ENCODE peak calls at places on chromosomes 16 and 17, in five cellular contexts. J is HEK293T; D is COR-L47; A is activated effector memory CD4-positive, alpha-beta T cell treated with anti-CD3 and anti-CD28 coated beads, Interleukin-2, amount 50 U/mL, for 16 hours; E is WTC11. U is an unnamed sample.

GRCh38 chr17:31562447-31562846 is 171.0 kb downstream of the RAB11FIP4 start:
- DNase-seq in E (no peak), D (no peak), J (no peak), A (no peak), U (no peak)

GRCh38 chr17:13734880-13735279 is 133.2 kb upstream of the HS3ST3A1 start:
- DNase-seq in J (no peak), A (no peak), E (no peak), D (no peak), U (no peak)

GRCh38 chr17:17080781-17081180 is 38.5 kb downstream of the MPRIP start:
- DNase-seq in J (no peak), A (peak), E (no peak), D (no peak), U (no peak)

GRCh38 chr16:70523621-70524405 is at the start of gene SF3B3:
- DNase-seq in A (peak), E (peak), D (peak), J (peak), U (peak)

GRCh38 chr16:57863434-57864160 is 61.3 kb upstream of the KIFC3 start:
- DNase-seq in D (peak), E (peak), J (peak), A (no peak), U (no peak)

GRCh38 chr16:30747331-30747730 is 894 bp upstream of the PHKG2 start:
- DNase-seq in E (no peak), D (no peak), J (no peak), A (no peak), U (no peak)

GRCh38 chr17:73340093-73340596 is 28.3 kb upstream of the CDC42EP4 start:
- DNase-seq in E (no peak), A (no peak), D (no peak), J (no peak), U (no peak)

GRCh38 chr17:63277629-63278028 is 168.5 kb downstream of the CYB561 start:
- DNase-seq in A (no peak), E (no peak), D (no peak), J (no peak), U (no peak)

GRCh38 chr17:77223642-77224420 is 83.1 kb downstream of the SEC14L1 start:
- DNase-seq in J (no peak), A (no peak), E (no peak), D (no peak), U (no peak)

GRCh38 chr17:16281351-16281750 is 64.3 kb downstream of the PIGL start:
- DNase-seq in E (no peak), D (no peak), J (no peak), A (no peak), U (no peak)

GRCh38 chr16:1310832-1311200 is 1.4 kb downstream of the UBE2I start:
- DNase-seq in J (no peak), A (peak), D (no peak), E (no peak), U (no peak)

GRCh38 chr16:65576139-65576538 is 454.3 kb upstream of the CDH11 start:
- DNase-seq in A (no peak), E (no peak), D (no peak), J (no peak), U (no peak)

GRCh38 chr17:59853168-59853918 is 39.4 kb downstream of the TUBD1 start:
- DNase-seq in E (peak), D (peak), J (peak), A (peak), U (peak)

GRCh38 chr17:3762922-3763776 is 37.8 kb downstream of the ITGAE start:
- DNase-seq in E (no peak), A (no peak), D (no peak), J (no peak), U (no peak)

GRCh38 chr16:1839554-1839953 is 12.5 kb downstream of the FAHD1 start:
- DNase-seq in J (peak), E (no peak), A (no peak), D (no peak), U (no peak)

GRCh38 chr17:69454051-69454450 is 39.6 kb downstream of the MAP2K6 start:
- DNase-seq in E (no peak), A (no peak), J (no peak), D (no peak), U (no peak)

GRCh38 chr16:12010388-12011251 is 34.1 kb downstream of the SNX29 start:
- DNase-seq in D (no peak), J (no peak), A (no peak), E (no peak), U (no peak)

GRCh38 chr17:75313941-75314550 is 24.8 kb upstream of the SLC25A19 start:
- DNase-seq in J (no peak), D (no peak), E (no peak), A (no peak), U (no peak)

GRCh38 chr17:28956112-28956511 is 4.8 kb upstream of the PHF12 start:
- DNase-seq in J (no peak), A (peak), E (peak), D (no peak), U (no peak)

U was measured in central memory CD4-positive, alpha-beta T cell.